ENCODE peak calls at places on chromosomes 4 and X, in six cellular contexts. N, K, Q, A, S and C are unnamed samples.

GRCh38 chrX:7027071-7027470 is 120.4 kb upstream of the STS start:
- DNase-seq in K (no peak), N (no peak), S (no peak), Q (no peak), A (no peak), C (no peak)

GRCh38 chr4:57018930-57019329 is 40.2 kb downstream of the POLR2B start:
- DNase-seq in S (no peak), A (no peak), K (no peak), Q (no peak), N (peak; percentile 19), C (no peak)

GRCh38 chr4:2928242-2929155 is 34.7 kb downstream of the NOP14 start:
- DNase-seq in A (no peak), Q (no peak), N (no peak), K (no peak), S (no peak), C (peak; percentile 39)

GRCh38 chr4:37802068-37802666 is 24.3 kb upstream of the PGM2 start:
- DNase-seq in S (peak; percentile 84), Q (peak; percentile 55), K (peak; percentile 77), A (peak; percentile 15), N (peak; percentile 60), C (peak; percentile 80)

GRCh38 chrX:18899796-18900380 is 84.0 kb downstream of the PHKA2 start:
- DNase-seq in A (no peak), Q (peak; percentile 25), S (peak; percentile 58), K (peak; percentile 30), N (no peak), C (peak; percentile 50)

GRCh38 chr4:111230265-111230664 is 607.4 kb upstream of the PITX2 start:
- DNase-seq in K (no peak), Q (peak; percentile 7), S (no peak), A (no peak), N (peak; percentile 86), C (no peak)

GRCh38 chr4:107077192-107077591 is 41.1 kb upstream of the DKK2 start:
- DNase-seq in K (no peak), A (no peak), N (no peak), Q (no peak), S (no peak), C (no peak)

GRCh38 chr4:127686656-127687055 is 43.5 kb upstream of the SLC25A31 start:
- DNase-seq in Q (no peak), A (no peak), S (no peak), N (peak; percentile 33), K (no peak), C (no peak)

GRCh38 chr4:156293657-156294297 is 340.1 kb upstream of the CTSO start:
- DNase-seq in Q (peak; percentile 89), S (no peak), A (no peak), K (peak; percentile 15), N (peak; percentile 93), C (no peak)

GRCh38 chr4:86957214-86957613 is 22.4 kb downstream of the AFF1 start:
- DNase-seq in N (peak; percentile 83), S (no peak), Q (peak; percentile 44), K (peak; percentile 80), A (no peak), C (no peak)

GRCh38 chr4:79865253-79865652 is 207.8 kb downstream of the ANTXR2 start:
- DNase-seq in S (peak; percentile 59), N (peak; percentile 73), K (no peak), Q (peak; percentile 55), A (no peak), C (no peak)

GRCh38 chr4:2716236-2716635 is 39.9 kb downstream of the TNIP2 start:
- DNase-seq in S (no peak), A (no peak), N (no peak), K (no peak), Q (no peak), C (no peak)

GRCh38 chr4:138938371-138938699 is 77.2 kb upstream of the NOCT start:
- DNase-seq in K (no peak), A (peak; percentile 35), Q (peak; percentile 64), N (peak; percentile 65), S (peak; percentile 68), C (no peak)

GRCh38 chrX:288561-288991 is 7.4 kb downstream of the PLCXD1 start:
- DNase-seq in A (no peak), Q (no peak), S (no peak), K (no peak), N (no peak), C (no peak)

GRCh38 chr4:142817442-142817841 is 28.7 kb downstream of the INPP4B start:
- DNase-seq in S (peak; percentile 24), K (no peak), A (no peak), N (peak; percentile 88), Q (peak; percentile 48), C (no peak)

GRCh38 chr4:182306792-182307507 is 63.7 kb downstream of the TENM3 start:
- DNase-seq in S (no peak), A (no peak), N (peak; percentile 6), Q (no peak), K (peak; percentile 7), C (no peak)

GRCh38 chr4:151983854-151984253 is 223.0 kb upstream of the GATB start:
- DNase-seq in A (no peak), S (no peak), Q (no peak), K (no peak), N (no peak), C (no peak)

GRCh38 chrX:148371251-148371650 is 129.2 kb upstream of the AFF2 start:
- DNase-seq in S (no peak), N (no peak), K (no peak), A (no peak), Q (no peak), C (no peak)

GRCh38 chrX:40055495-40055894 is 42.3 kb downstream of the BCOR start:
- DNase-seq in A (no peak), K (no peak), Q (no peak), S (no peak), N (peak; percentile 16), C (no peak)

GRCh38 chr4:3532714-3533336 is 603 bp upstream of the LRPAP1 start:
- DNase-seq in K (no peak), Q (no peak), S (peak; percentile 73), A (no peak), N (no peak), C (peak; percentile 59)

GRCh38 chrX:84737471-84737871 is 235.2 kb upstream of the HDX start:
- DNase-seq in K (no peak), S (peak; percentile 21), Q (no peak), A (no peak), N (peak; percentile 20), C (no peak)

GRCh38 chrX:15808254-15808653 is 18.0 kb downstream of the ZRSR2 start:
- DNase-seq in Q (no peak), K (no peak), A (no peak), S (no peak), N (no peak), C (no peak)

GRCh38 chr4:67723949-67724348 is 23.0 kb upstream of the UBA6 start:
- DNase-seq in Q (no peak), A (no peak), K (no peak), N (no peak), S (peak; percentile 68), C (peak; percentile 82)

GRCh38 chr4:108393870-108394269 is 225.1 kb upstream of the LEF1 start:
- DNase-seq in N (no peak), S (no peak), K (no peak), A (peak; percentile 51), Q (no peak), C (no peak)
- H4K8ac ChIP-seq in N (no peak overlapping the region), S (no peak overlapping the region), K (no peak overlapping the region), A (no peak overlapping the region), Q (no peak overlapping the region), C (no peak overlapping the region)

GRCh38 chrX:45762699-45763647 is 562.3 kb upstream of the DIPK2B start:
- DNase-seq in A (no peak), N (no peak), S (no peak), K (no peak), Q (peak; percentile 51), C (no peak)
- H4K8ac ChIP-seq in A (no peak overlapping the region), N (peak overlapping the region; percentile 20), S (no peak overlapping the region), K (no peak overlapping the region), Q (peak overlapping the region; percentile 75), C (no peak overlapping the region)

GRCh38 chr4:60189286-60189685 is 1010.8 kb upstream of the ADGRL3 start:
- DNase-seq in A (no peak), N (no peak), Q (no peak), K (no peak), S (no peak), C (no peak)
- H4K8ac ChIP-seq in A (no peak overlapping the region), N (no peak overlapping the region), Q (no peak overlapping the region), K (no peak overlapping the region), S (no peak overlapping the region), C (no peak overlapping the region)

DNA sequence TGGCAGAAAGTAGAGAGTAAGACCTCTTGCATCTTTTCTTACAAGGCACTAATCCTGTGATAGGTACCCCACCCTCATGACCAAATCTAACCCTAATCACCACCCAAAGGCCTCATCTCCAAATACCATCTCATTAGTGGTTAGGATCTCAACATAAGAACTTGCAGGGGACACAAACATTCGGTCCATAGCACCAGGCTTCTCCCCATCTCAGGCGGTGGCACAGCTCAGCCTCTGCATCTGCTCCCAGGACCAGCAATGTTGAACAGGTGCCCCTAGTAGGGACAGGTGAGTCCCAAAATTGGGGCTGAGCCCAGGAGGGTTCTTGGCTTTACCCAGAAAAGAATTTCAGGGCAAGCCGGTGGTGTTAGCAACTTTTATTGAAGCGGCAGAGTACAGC is 8.4 kb upstream of the MRFAP1 start:
- DNase-seq in Q (no peak), N (no peak), A (no peak), K (no peak), S (no peak), C (no peak)
- H4K8ac ChIP-seq in Q (no peak overlapping the region), N (no peak overlapping the region), A (no peak overlapping the region), K (no peak overlapping the region), S (no peak overlapping the region), C (no peak overlapping the region)

DNA sequence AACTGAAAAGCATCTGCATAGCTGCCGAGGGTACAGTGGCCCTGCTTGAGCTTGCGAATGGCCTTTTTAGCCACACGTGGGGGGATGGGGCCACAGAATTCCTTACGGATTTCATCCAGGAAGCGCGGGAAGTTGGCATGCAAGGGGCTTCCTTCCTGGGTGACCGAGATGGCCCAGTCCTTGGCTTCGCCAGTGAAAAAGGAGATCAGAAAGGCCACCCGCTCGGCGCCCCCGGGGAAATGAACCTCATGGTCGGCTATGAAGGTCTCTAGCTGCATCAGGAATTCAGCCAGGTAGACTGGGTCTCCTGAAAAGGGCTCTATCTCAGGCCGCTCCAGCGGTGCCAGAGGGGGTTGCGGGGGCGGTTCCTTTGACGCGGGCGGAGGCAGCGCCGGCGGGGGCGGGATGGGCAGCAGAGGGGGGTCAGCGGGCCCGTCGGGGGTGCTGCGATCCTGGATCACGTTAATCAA is 918 bp downstream of the RTL5 start:
- DNase-seq in S (peak; percentile 38), Q (no peak), N (no peak), A (no peak), K (no peak), C (peak; percentile 34)
- H4K8ac ChIP-seq in S (no peak overlapping the region), Q (no peak overlapping the region), N (no peak overlapping the region), A (no peak overlapping the region), K (no peak overlapping the region), C (no peak overlapping the region)

DNA sequence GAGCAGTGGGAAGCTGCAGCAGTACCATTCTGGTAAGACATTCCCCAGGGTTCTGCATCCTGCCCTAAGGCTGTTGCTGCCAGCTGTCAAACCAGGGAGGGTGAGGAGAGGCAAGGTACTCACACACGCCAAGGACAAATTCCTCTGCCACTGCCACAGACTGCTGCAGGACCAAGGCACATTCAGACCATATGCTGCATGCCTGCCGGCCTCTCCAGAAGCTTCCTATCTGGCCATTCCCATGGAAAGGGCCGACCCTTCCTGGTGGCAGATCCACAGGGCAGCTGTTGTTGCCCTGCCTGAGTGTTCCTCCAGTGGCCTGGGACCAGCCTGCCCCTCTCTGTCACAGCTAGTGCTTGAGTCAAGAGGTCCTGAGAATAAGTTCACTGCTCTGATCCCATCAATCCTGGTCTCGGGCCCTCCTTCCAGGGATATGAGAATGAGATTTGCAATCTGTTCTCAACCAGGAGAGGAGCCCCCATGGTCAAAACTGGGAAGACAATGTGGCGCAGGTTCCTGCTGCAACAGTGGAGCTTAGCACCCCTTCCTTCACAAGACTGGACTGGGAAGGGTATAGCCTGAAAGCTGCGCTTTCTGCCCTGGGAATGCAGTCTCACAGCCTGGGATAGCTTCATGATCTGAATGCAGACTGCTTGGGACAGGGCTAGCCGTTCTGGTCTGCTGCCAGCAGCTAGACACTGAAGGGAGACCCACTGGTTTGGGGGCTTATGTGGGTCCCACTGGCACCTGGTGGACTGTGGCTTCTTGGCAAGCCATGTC is 342.5 kb upstream of the NDST3 start:
- DNase-seq in A (no peak), Q (no peak), N (no peak), K (no peak), S (no peak), C (no peak)
- H4K8ac ChIP-seq in A (no peak overlapping the region), Q (no peak overlapping the region), N (no peak overlapping the region), K (no peak overlapping the region), S (no peak overlapping the region), C (no peak overlapping the region)